ENCODE peak calls at places on chromosome 11, in six cellular contexts. W, V, B, K, A and C are unnamed samples.

GRCh38 chr11:134418119-134418840 is 6.2 kb upstream of the B3GAT1 start:
- DNase-seq in W (no peak), V (no peak), B (peak), K (peak), A (no peak), C (no peak)

GRCh38 chr11:17468094-17468493 is 8.6 kb downstream of the ABCC8 start:
- DNase-seq in W (no peak), V (no peak), B (no peak), K (no peak), A (no peak), C (no peak)

GRCh38 chr11:64848779-64849599 is 4.5 kb upstream of the CDC42BPG start:
- DNase-seq in W (no peak), V (no peak), B (no peak), K (peak), A (no peak), C (peak)

GRCh38 chr11:64923151-64923661 is 1.3 kb upstream of the PPP2R5B start:
- DNase-seq in W (no peak), V (no peak), B (no peak), K (no peak), A (no peak), C (no peak)

GRCh38 chr11:66046901-66047300 is 2.1 kb downstream of the GAL3ST3 start:
- DNase-seq in W (no peak), V (no peak), B (no peak), K (no peak), A (no peak), C (no peak)

GRCh38 chr11:69305885-69306540 is 12.1 kb downstream of the MYEOV start:
- DNase-seq in W (no peak), V (peak), B (no peak), K (no peak), A (no peak), C (no peak)

GRCh38 chr11:59191095-59191494 is 19.2 kb downstream of the DTX4 start:
- DNase-seq in W (no peak), V (no peak), B (no peak), K (no peak), A (no peak), C (no peak)

GRCh38 chr11:86954288-86955110 is 696 bp downstream of the FZD4 start:
- DNase-seq in W (no peak), V (no peak), B (peak), K (peak), A (no peak), C (no peak)

GRCh38 chr11:65655570-65656332 is 7.0 kb downstream of the RELA start:
- DNase-seq in W (no peak), V (no peak), B (no peak), K (no peak), A (no peak), C (no peak)

GRCh38 chr11:31817054-31817620 is 6.0 kb upstream of the PAX6 start:
- DNase-seq in W (no peak), V (no peak), B (no peak), K (no peak), A (no peak), C (peak)

GRCh38 chr11:1356478-1356960 is 33.2 kb upstream of the BRSK2 start:
- DNase-seq in W (no peak), V (no peak), B (no peak), K (no peak), A (no peak), C (no peak)

GRCh38 chr11:122165972-122166371 is 50.0 kb upstream of the BLID start:
- DNase-seq in W (no peak), V (no peak), B (peak), K (no peak), A (no peak), C (no peak)

GRCh38 chr11:62931501-62932278 is 10.5 kb upstream of the CHRM1 start:
- DNase-seq in W (no peak), V (no peak), B (peak), K (peak), A (no peak), C (no peak)

GRCh38 chr11:66113132-66113856 is 43.2 kb downstream of the PACS1 start:
- DNase-seq in W (no peak), V (no peak), B (peak), K (peak), A (no peak), C (no peak)

GRCh38 chr11:71962428-71963038 is 33.7 kb downstream of the RNF121 start:
- DNase-seq in W (no peak), V (no peak), B (peak), K (no peak), A (no peak), C (no peak)

GRCh38 chr11:109929308-109929707 is 163.9 kb upstream of the ZC3H12C start:
- DNase-seq in W (no peak), V (no peak), B (no peak), K (no peak), A (no peak), C (no peak)

GRCh38 chr11:93100211-93100610 is 97.6 kb downstream of the SLC36A4 start:
- DNase-seq in W (no peak), V (no peak), B (peak), K (no peak), A (no peak), C (no peak)

GRCh38 chr11:47905358-47906059 is 57.4 kb upstream of the NUP160 start:
- DNase-seq in W (no peak), V (no peak), B (no peak), K (no peak), A (no peak), C (no peak)

GRCh38 chr11:46380340-46381045 is 976 bp upstream of the MDK start:
- DNase-seq in W (no peak), V (no peak), B (peak), K (peak), A (peak), C (no peak)

GRCh38 chr11:1352696-1353382 is 36.9 kb upstream of the BRSK2 start:
- DNase-seq in W (no peak), V (no peak), B (no peak), K (no peak), A (no peak), C (no peak)

GRCh38 chr11:1837171-1838076 is 1.4 kb upstream of the TNNI2 start:
- DNase-seq in W (no peak), V (no peak), B (peak), K (no peak), A (peak), C (peak)

GRCh38 chr11:116192509-116193206 is 580.1 kb downstream of the BUD13 start:
- DNase-seq in W (no peak), V (no peak), B (no peak), K (no peak), A (no peak), C (no peak)

GRCh38 chr11:120109531-120109930 is 28.4 kb downstream of the TRIM29 start:
- DNase-seq in W (no peak), V (no peak), B (no peak), K (no peak), A (no peak), C (no peak)

GRCh38 chr11:91326751-91327150 is 897.9 kb upstream of the FAT3 start:
- DNase-seq in W (no peak), V (no peak), B (no peak), K (no peak), A (no peak), C (no peak)

GRCh38 chr11:69314555-69314954 is 20.6 kb downstream of the MYEOV start:
- DNase-seq in W (no peak), V (no peak), B (no peak), K (no peak), A (no peak), C (no peak)

GRCh38 chr11:2686360-2687222 is 13.2 kb downstream of the KCNQ1OT1 start:
- DNase-seq in W (no peak), V (peak), B (no peak), K (no peak), A (no peak), C (no peak)

GRCh38 chr11:70467196-70468085 is 69.1 kb downstream of the CTTN start:
- DNase-seq in W (no peak), V (peak), B (peak), K (peak), A (no peak), C (no peak)

GRCh38 chr11:47560431-47560830 is 5.0 kb upstream of the PTPMT1 start:
- DNase-seq in W (no peak), V (no peak), B (peak), K (no peak), A (no peak), C (no peak)

GRCh38 chr11:64531906-64532312 is 59.1 kb upstream of the SLC22A12 start:
- DNase-seq in W (no peak), V (no peak), B (no peak), K (no peak), A (no peak), C (no peak)

GRCh38 chr11:34126959-34127848 is 21.8 kb downstream of the NAT10 start:
- DNase-seq in W (no peak), V (no peak), B (no peak), K (no peak), A (no peak), C (no peak)